ENCODE peak calls at places on chromosomes 4 and X, in eight cellular contexts. U, N, E, R, O, Q, I and W are unnamed samples.

GRCh38 chrX:74500067-74500466 is 78.8 kb downstream of the SLC16A2 start:
- DNase-seq in U (no peak), N (no peak), E (no peak), R (no peak), O (no peak), Q (no peak), I (no peak), W (no peak)

GRCh38 chr4:165448700-165449099 is 69.9 kb downstream of the CPE start:
- DNase-seq in U (no peak), N (no peak), E (no peak), R (no peak), O (no peak), Q (no peak), I (no peak), W (no peak)

GRCh38 chr4:107153228-107153627 is 117.1 kb upstream of the DKK2 start:
- DNase-seq in U (no peak), N (no peak), E (no peak), R (no peak), O (no peak), Q (peak; percentile 80), I (no peak), W (no peak)

GRCh38 chrX:134712272-134712671 is 54.0 kb upstream of the PLAC1 start:
- DNase-seq in U (no peak), N (no peak), E (no peak), R (no peak), O (no peak), Q (no peak), I (no peak), W (no peak)

GRCh38 chr4:185352741-185353140 is 43.0 kb downstream of the LRP2BP start:
- DNase-seq in U (no peak), N (no peak), E (no peak), R (no peak), O (no peak), Q (no peak), I (no peak), W (no peak)

GRCh38 chr4:119110121-119110520 is 25.5 kb upstream of the MYOZ2 start:
- DNase-seq in U (no peak), N (no peak), E (no peak), R (no peak), O (no peak), Q (no peak), I (no peak), W (no peak)

GRCh38 chr4:147596377-147596776 is 20.8 kb upstream of the TMEM184C start:
- DNase-seq in U (no peak), N (no peak), E (no peak), R (peak; percentile 32), O (peak; percentile 52), Q (peak; percentile 55), I (no peak), W (no peak)

GRCh38 chr4:35695401-35695800 is 548.9 kb downstream of the ARAP2 start:
- DNase-seq in U (no peak), N (no peak), E (no peak), R (no peak), O (no peak), Q (no peak), I (no peak), W (no peak)

GRCh38 chr4:76894537-76894936 is 3.4 kb downstream of the SOWAHB start:
- DNase-seq in U (no peak), N (no peak), E (no peak), R (no peak), O (no peak), Q (no peak), I (no peak), W (no peak)

GRCh38 chr4:37568494-37568893 is 117.7 kb downstream of the RELL1 start:
- DNase-seq in U (no peak), N (no peak), E (no peak), R (no peak), O (no peak), Q (no peak), I (no peak), W (no peak)

GRCh38 chr4:89657931-89658700 is 178.8 kb downstream of the SNCA start:
- DNase-seq in U (no peak), N (no peak), E (no peak), R (no peak), O (peak; percentile 78), Q (peak; percentile 10), I (no peak), W (no peak)

GRCh38 chr4:142331132-142331531 is 515.0 kb downstream of the INPP4B start:
- DNase-seq in U (no peak), N (peak; percentile 68), E (no peak), R (no peak), O (peak; percentile 37), Q (no peak), I (no peak), W (no peak)

GRCh38 chr4:38230121-38230728 is 270.0 kb downstream of the PTTG2 start:
- DNase-seq in U (no peak), N (no peak), E (no peak), R (peak; percentile 59), O (no peak), Q (no peak), I (peak; percentile 31), W (no peak)

GRCh38 chr4:168634276-168634802 is 137.5 kb downstream of the PALLD start:
- DNase-seq in U (no peak), N (no peak), E (no peak), R (peak; percentile 85), O (peak; percentile 94), Q (peak; percentile 79), I (no peak), W (peak; percentile 86)

GRCh38 chr4:169293343-169294176 is 22.8 kb upstream of the SH3RF1 start:
- DNase-seq in U (no peak), N (no peak), E (no peak), R (no peak), O (no peak), Q (no peak), I (no peak), W (no peak)

GRCh38 chr4:86496094-86497060 is 97.7 kb upstream of the PTPN13 start:
- DNase-seq in U (no peak), N (no peak), E (no peak), R (peak; percentile 52), O (peak; percentile 87), Q (peak; percentile 66), I (peak; percentile 20), W (peak; percentile 2)

GRCh38 chr4:1763070-1763549 is 30.0 kb upstream of the FGFR3 start:
- DNase-seq in U (no peak), N (no peak), E (no peak), R (no peak), O (no peak), Q (no peak), I (no peak), W (no peak)

GRCh38 chrX:140775211-140775610 is 65.7 kb downstream of the LINC00632 start:
- DNase-seq in U (no peak), N (no peak), E (no peak), R (no peak), O (no peak), Q (no peak), I (no peak), W (no peak)

GRCh38 chr4:27463816-27464215 is 603.2 kb downstream of the STIM2 start:
- DNase-seq in U (no peak), N (no peak), E (no peak), R (peak; percentile 32), O (no peak), Q (no peak), I (no peak), W (peak; percentile 2)

DNA sequence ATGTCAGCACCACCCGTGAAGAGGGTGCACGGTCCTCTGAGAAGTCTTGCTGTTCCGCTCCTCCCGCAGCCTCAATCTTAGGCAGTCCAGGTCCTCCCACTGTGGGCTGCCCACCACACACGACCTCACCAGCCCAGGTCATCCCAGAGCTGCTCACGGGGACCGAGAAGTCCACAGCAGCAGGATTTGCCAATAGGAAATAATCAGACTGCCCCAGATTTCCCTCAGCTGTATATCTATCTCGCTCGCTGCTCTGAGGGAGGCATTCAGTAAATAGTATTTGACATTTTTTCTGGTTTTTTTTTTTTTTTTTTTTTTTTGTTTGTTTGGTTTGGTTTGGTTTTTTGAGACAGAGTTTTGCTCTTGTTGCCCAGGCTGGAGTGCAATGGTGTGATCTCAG is 83.8 kb downstream of the STOX2 start:
- DNase-seq in U (no peak), N (no peak), E (no peak), R (no peak), O (no peak), Q (no peak), I (no peak), W (no peak)
- H3K4me3 ChIP-seq in U (no peak overlapping the region), N (peak overlapping the region; percentile 53), E (no peak overlapping the region), R (no peak overlapping the region), O (peak overlapping the region; percentile 80), Q (no peak overlapping the region), I (no peak overlapping the region), W (no peak overlapping the region)

GRCh38 chr4:99013884-99014523 is 18.5 kb downstream of the METAP1 start:
- DNase-seq in U (no peak), N (no peak), E (no peak), R (no peak), O (no peak), Q (no peak), I (no peak), W (no peak)
- H3K9me3 ChIP-seq in U (no peaks in the 10 kb centered on the region), N (peaks cover 21% of the 10 kb centered on the region), E (no peaks in the 10 kb centered on the region), R (peaks cover 3% of the 10 kb centered on the region), O (no peaks in the 10 kb centered on the region), Q (peaks cover 6% of the 10 kb centered on the region), I (no peaks in the 10 kb centered on the region), W (no peaks in the 10 kb centered on the region)

GRCh38 chrX:15874672-15875071 is 20.1 kb upstream of the AP1S2 start:
- DNase-seq in U (no peak), N (no peak), E (no peak), R (no peak), O (no peak), Q (no peak), I (no peak), W (no peak)

GRCh38 chrX:15882704-15883539 is 28.3 kb upstream of the AP1S2 start:
- DNase-seq in U (no peak), N (no peak), E (no peak), R (peak; percentile 60), O (no peak), Q (no peak), I (no peak), W (peak; percentile 4)

GRCh38 chrX:15873566-15873965 is 19.0 kb upstream of the AP1S2 start:
- DNase-seq in U (no peak), N (no peak), E (no peak), R (peak; percentile 63), O (no peak), Q (no peak), I (no peak), W (no peak)

GRCh38 chrX:15881498-15881897 is 26.9 kb upstream of the AP1S2 start:
- DNase-seq in U (no peak), N (no peak), E (no peak), R (no peak), O (no peak), Q (no peak), I (no peak), W (no peak)

DNA sequence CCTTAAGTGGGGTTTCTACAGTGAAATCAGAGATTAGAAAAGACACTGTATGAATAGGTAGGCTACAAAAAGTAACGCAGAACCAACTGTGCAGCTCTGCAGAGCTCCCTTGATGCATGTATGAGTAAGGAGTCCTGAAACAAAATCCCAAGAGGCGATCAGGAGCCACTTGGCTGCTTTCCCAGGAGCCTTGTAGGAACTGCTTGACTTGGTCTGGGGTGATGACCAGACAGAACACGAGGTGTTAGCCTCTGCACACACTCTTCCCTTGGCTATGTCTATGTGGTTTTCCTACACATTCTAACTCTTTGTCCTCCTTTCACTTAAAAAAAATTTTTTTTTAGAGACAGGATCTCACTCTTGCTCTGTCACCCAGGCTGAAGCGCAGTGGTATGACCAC is 22.8 kb upstream of the AP1S2 start:
- DNase-seq in U (no peak), N (no peak), E (no peak), R (peak; percentile 43), O (peak; percentile 5), Q (no peak), I (no peak), W (peak; percentile 43)
- H3K27me3 ChIP-seq in U (no peaks in the 10 kb centered on the region), N (no peaks in the 10 kb centered on the region), E (no peaks in the 10 kb centered on the region), R (no peaks in the 10 kb centered on the region), O (peaks cover under 1% of the 10 kb centered on the region), Q (peaks cover 14% of the 10 kb centered on the region), I (no peaks in the 10 kb centered on the region), W (no peaks in the 10 kb centered on the region)

GRCh38 chr4:175671491-175671934 is 140.6 kb downstream of the GPM6A start:
- DNase-seq in U (no peak), N (no peak), E (no peak), R (no peak), O (no peak), Q (peak; percentile 12), I (no peak), W (peak; percentile 71)
- H3K4me3 ChIP-seq in U (no peak overlapping the region), N (peak overlapping the region; percentile 10), E (no peak overlapping the region), R (no peak overlapping the region), O (peak overlapping the region; percentile 68), Q (peak overlapping the region; percentile 26), I (no peak overlapping the region), W (peak overlapping the region; percentile 36)